ENCODE peak calls at places on chromosomes 16 and 17, in five cellular contexts. S is breast epithelium, J is H9, Q is skeletal muscle cell, V is memory B cell. H is an unnamed sample.

GRCh38 chr17:28982191-28982793 is 23.5 kb downstream of the SEZ6 start:
- DNase-seq in Q (no peak), V (peak), S (peak), J (no peak), H (no peak)

GRCh38 chr16:53261276-53261675 is 173.0 kb upstream of the RBL2 start:
- DNase-seq in J (no peak), S (no peak), Q (no peak), V (no peak), H (no peak)

GRCh38 chr17:56929362-56929969 is 15.6 kb upstream of the TRIM25 start:
- DNase-seq in J (no peak), V (no peak), S (no peak), Q (no peak), H (no peak)

GRCh38 chr16:27174798-27175197 is 28.5 kb upstream of the KDM8 start:
- DNase-seq in J (no peak), S (no peak), Q (no peak), V (no peak), H (no peak)

GRCh38 chr16:78902291-78902690 is 698.2 kb downstream of the MAF start:
- DNase-seq in J (no peak), V (no peak), Q (no peak), S (no peak), H (no peak)

GRCh38 chr16:80559369-80559768 is 18.6 kb downstream of the DYNLRB2 start:
- DNase-seq in S (no peak), Q (no peak), V (no peak), J (no peak), H (no peak)

GRCh38 chr16:87765473-87765775 is 362 bp downstream of the KLHDC4 start:
- DNase-seq in Q (no peak), J (no peak), S (no peak), V (no peak), H (peak)

GRCh38 chr17:3962217-3963069 is 1.8 kb downstream of the ATP2A3 start:
- DNase-seq in V (no peak), Q (no peak), J (no peak), S (no peak), H (no peak)

GRCh38 chr16:57341441-57342303 is 16.9 kb upstream of the CCL22 start:
- DNase-seq in S (peak), J (no peak), V (no peak), Q (peak), H (no peak)